ENCODE peak calls at places on chromosome 12, in ten cellular contexts. One of them, this sample, is unnamed.
A peak's percentile ranks its signal among the peaks of the same experiment; 100 is the strongest.

GRCh38 chr12:40226652-40227051 is 1.9 kb downstream of the LRRK2 start:
- DNase-seq in colonic mucosa: no peak
- DNase-seq in neural progenitor cell: no peak
- DNase-seq in choroid plexus epithelial cell: peak; percentile 79
- DNase-seq in activated B cell treated with CpG ODN at 0.5 μM for 24 hours: peak; percentile 19
- DNase-seq in AG10803: peak; percentile 81
- DNase-seq in AG04450: no peak
- DNase-seq in brain microvascular endothelial cell: peak; percentile 61
- DNase-seq in fibroblast of mammary gland: peak; percentile 94
- DNase-seq in AG04449: no peak
- DNase-seq in this sample: no peak

GRCh38 chr12:124919646-124920352 is 5.3 kb upstream of the UBC start:
- DNase-seq in AG04449: no peak
- DNase-seq in brain microvascular endothelial cell: no peak
- DNase-seq in neural progenitor cell: peak; percentile 30
- DNase-seq in AG10803: peak; percentile 34
- DNase-seq in choroid plexus epithelial cell: peak; percentile 44
- DNase-seq in activated B cell treated with CpG ODN at 0.5 μM for 24 hours: no peak
- DNase-seq in AG04450: no peak
- DNase-seq in fibroblast of mammary gland: peak; percentile 76
- DNase-seq in colonic mucosa: no peak
- DNase-seq in this sample: no peak

GRCh38 chr12:71591601-71592000 is 72.0 kb downstream of the ZFC3H1 start:
- DNase-seq in AG04449: no peak
- DNase-seq in AG10803: no peak
- DNase-seq in activated B cell treated with CpG ODN at 0.5 μM for 24 hours: no peak
- DNase-seq in neural progenitor cell: no peak
- DNase-seq in brain microvascular endothelial cell: no peak
- DNase-seq in colonic mucosa: no peak
- DNase-seq in fibroblast of mammary gland: no peak
- DNase-seq in choroid plexus epithelial cell: no peak
- DNase-seq in AG04450: no peak
- DNase-seq in this sample: no peak

GRCh38 chr12:1044697-1045096 is 53.7 kb downstream of the ERC1 start:
- DNase-seq in choroid plexus epithelial cell: peak; percentile 30
- DNase-seq in brain microvascular endothelial cell: no peak
- DNase-seq in AG04450: peak; percentile 2
- DNase-seq in activated B cell treated with CpG ODN at 0.5 μM for 24 hours: no peak
- DNase-seq in colonic mucosa: no peak
- DNase-seq in AG04449: peak; percentile 3
- DNase-seq in neural progenitor cell: no peak
- DNase-seq in AG10803: peak; percentile 52
- DNase-seq in fibroblast of mammary gland: peak; percentile 43
- DNase-seq in this sample: no peak

GRCh38 chr12:91040356-91040755 is 17.5 kb downstream of the KERA start:
- DNase-seq in brain microvascular endothelial cell: no peak
- DNase-seq in colonic mucosa: no peak
- DNase-seq in activated B cell treated with CpG ODN at 0.5 μM for 24 hours: no peak
- DNase-seq in AG10803: peak; percentile 42
- DNase-seq in choroid plexus epithelial cell: peak; percentile 22
- DNase-seq in fibroblast of mammary gland: peak; percentile 34
- DNase-seq in AG04449: no peak
- DNase-seq in AG04450: no peak
- DNase-seq in neural progenitor cell: no peak
- DNase-seq in this sample: no peak

GRCh38 chr12:11716794-11717532 is 67.5 kb downstream of the ETV6 start:
- DNase-seq in activated B cell treated with CpG ODN at 0.5 μM for 24 hours: no peak
- DNase-seq in AG10803: peak; percentile 56
- DNase-seq in colonic mucosa: no peak
- DNase-seq in fibroblast of mammary gland: peak; percentile 76
- DNase-seq in AG04449: no peak
- DNase-seq in choroid plexus epithelial cell: no peak
- DNase-seq in AG04450: no peak
- DNase-seq in brain microvascular endothelial cell: no peak
- DNase-seq in neural progenitor cell: no peak
- DNase-seq in this sample: no peak

GRCh38 chr12:23614280-23614679 is 335.2 kb downstream of the SOX5 start:
- DNase-seq in AG04449: no peak
- DNase-seq in colonic mucosa: no peak
- DNase-seq in neural progenitor cell: no peak
- DNase-seq in activated B cell treated with CpG ODN at 0.5 μM for 24 hours: no peak
- DNase-seq in AG04450: no peak
- DNase-seq in AG10803: no peak
- DNase-seq in fibroblast of mammary gland: no peak
- DNase-seq in brain microvascular endothelial cell: no peak
- DNase-seq in choroid plexus epithelial cell: no peak
- DNase-seq in this sample: no peak

GRCh38 chr12:117528538-117528937 is 167.1 kb upstream of the NOS1 start:
- DNase-seq in activated B cell treated with CpG ODN at 0.5 μM for 24 hours: no peak
- DNase-seq in choroid plexus epithelial cell: no peak
- DNase-seq in AG04450: no peak
- DNase-seq in fibroblast of mammary gland: no peak
- DNase-seq in AG10803: no peak
- DNase-seq in neural progenitor cell: no peak
- DNase-seq in brain microvascular endothelial cell: no peak
- DNase-seq in colonic mucosa: no peak
- DNase-seq in AG04449: no peak
- DNase-seq in this sample: no peak

GRCh38 chr12:67501362-67501761 is 147.2 kb upstream of the DYRK2 start:
- DNase-seq in AG04450: no peak
- DNase-seq in colonic mucosa: no peak
- DNase-seq in brain microvascular endothelial cell: no peak
- DNase-seq in choroid plexus epithelial cell: no peak
- DNase-seq in neural progenitor cell: no peak
- DNase-seq in AG04449: no peak
- DNase-seq in activated B cell treated with CpG ODN at 0.5 μM for 24 hours: no peak
- DNase-seq in fibroblast of mammary gland: no peak
- DNase-seq in AG10803: no peak
- DNase-seq in this sample: no peak

GRCh38 chr12:125203145-125203765 is 138.0 kb downstream of the AACS start:
- DNase-seq in brain microvascular endothelial cell: no peak
- DNase-seq in choroid plexus epithelial cell: peak; percentile 40
- DNase-seq in fibroblast of mammary gland: no peak
- DNase-seq in AG10803: no peak
- DNase-seq in AG04450: no peak
- DNase-seq in activated B cell treated with CpG ODN at 0.5 μM for 24 hours: no peak
- DNase-seq in colonic mucosa: no peak
- DNase-seq in neural progenitor cell: no peak
- DNase-seq in AG04449: no peak
- DNase-seq in this sample: no peak

GRCh38 chr12:2944401-2945047 is 14.7 kb upstream of the TEAD4 start:
- DNase-seq in AG04450: no peak
- DNase-seq in choroid plexus epithelial cell: peak; percentile 50
- DNase-seq in brain microvascular endothelial cell: no peak
- DNase-seq in activated B cell treated with CpG ODN at 0.5 μM for 24 hours: peak; percentile 32
- DNase-seq in AG10803: no peak
- DNase-seq in colonic mucosa: peak; percentile 60
- DNase-seq in fibroblast of mammary gland: peak; percentile 28
- DNase-seq in neural progenitor cell: peak; percentile 73
- DNase-seq in AG04449: no peak
- DNase-seq in this sample: no peak

GRCh38 chr12:78002878-78003277 is 172.2 kb downstream of the NAV3 start:
- DNase-seq in AG04449: no peak
- DNase-seq in choroid plexus epithelial cell: peak; percentile 74
- DNase-seq in fibroblast of mammary gland: peak; percentile 49
- DNase-seq in AG04450: no peak
- DNase-seq in AG10803: peak; percentile 11
- DNase-seq in brain microvascular endothelial cell: no peak
- DNase-seq in neural progenitor cell: no peak
- DNase-seq in colonic mucosa: no peak
- DNase-seq in activated B cell treated with CpG ODN at 0.5 μM for 24 hours: no peak
- DNase-seq in this sample: no peak

GRCh38 chr12:29901585-29901984 is 117.8 kb upstream of the TMTC1 start:
- DNase-seq in fibroblast of mammary gland: peak; percentile 1
- DNase-seq in activated B cell treated with CpG ODN at 0.5 μM for 24 hours: no peak
- DNase-seq in AG04449: no peak
- DNase-seq in neural progenitor cell: peak; percentile 19
- DNase-seq in colonic mucosa: no peak
- DNase-seq in AG04450: no peak
- DNase-seq in AG10803: no peak
- DNase-seq in choroid plexus epithelial cell: peak; percentile 22
- DNase-seq in brain microvascular endothelial cell: no peak
- DNase-seq in this sample: no peak
- TF ChIP-seq CTCF in fibroblast of mammary gland: peak; percentile 33
- TF ChIP-seq CTCF in activated B cell treated with CpG ODN at 0.5 μM for 24 hours: no peak
- TF ChIP-seq CTCF in AG04449: no peak
- TF ChIP-seq CTCF in neural progenitor cell: peak; percentile 54
- TF ChIP-seq CTCF in colonic mucosa: no peak
- TF ChIP-seq CTCF in AG04450: peak; percentile 2
- TF ChIP-seq CTCF in AG10803: no peak
- TF ChIP-seq CTCF in choroid plexus epithelial cell: peak; percentile 59
- TF ChIP-seq CTCF in brain microvascular endothelial cell: peak; percentile 32
- TF ChIP-seq CTCF in this sample: no peak

GRCh38 chr12:120854804-120855203 is 49.4 kb downstream of the SPPL3 start:
- DNase-seq in AG04450: no peak
- DNase-seq in neural progenitor cell: no peak
- DNase-seq in choroid plexus epithelial cell: no peak
- DNase-seq in AG10803: no peak
- DNase-seq in brain microvascular endothelial cell: no peak
- DNase-seq in fibroblast of mammary gland: no peak
- DNase-seq in AG04449: no peak
- DNase-seq in colonic mucosa: no peak
- DNase-seq in activated B cell treated with CpG ODN at 0.5 μM for 24 hours: no peak
- DNase-seq in this sample: no peak

GRCh38 chr12:120855823-120856589 is 48.2 kb downstream of the SPPL3 start:
- DNase-seq in neural progenitor cell: no peak
- DNase-seq in activated B cell treated with CpG ODN at 0.5 μM for 24 hours: no peak
- DNase-seq in AG04449: no peak
- DNase-seq in colonic mucosa: no peak
- DNase-seq in AG10803: peak; percentile 34
- DNase-seq in brain microvascular endothelial cell: no peak
- DNase-seq in AG04450: no peak
- DNase-seq in choroid plexus epithelial cell: no peak
- DNase-seq in fibroblast of mammary gland: peak; percentile 18
- DNase-seq in this sample: no peak

GRCh38 chr12:120858306-120859088 is 45.7 kb downstream of the SPPL3 start:
- DNase-seq in choroid plexus epithelial cell: no peak
- DNase-seq in AG04450: no peak
- DNase-seq in AG04449: no peak
- DNase-seq in brain microvascular endothelial cell: no peak
- DNase-seq in activated B cell treated with CpG ODN at 0.5 μM for 24 hours: no peak
- DNase-seq in fibroblast of mammary gland: no peak
- DNase-seq in AG10803: no peak
- DNase-seq in colonic mucosa: no peak
- DNase-seq in neural progenitor cell: no peak
- DNase-seq in this sample: no peak

GRCh38 chr12:120853188-120853587 is 51.0 kb downstream of the SPPL3 start:
- DNase-seq in colonic mucosa: no peak
- DNase-seq in choroid plexus epithelial cell: peak; percentile 68
- DNase-seq in fibroblast of mammary gland: peak; percentile 31
- DNase-seq in activated B cell treated with CpG ODN at 0.5 μM for 24 hours: no peak
- DNase-seq in AG04450: no peak
- DNase-seq in AG10803: peak; percentile 21
- DNase-seq in AG04449: no peak
- DNase-seq in neural progenitor cell: no peak
- DNase-seq in brain microvascular endothelial cell: no peak
- DNase-seq in this sample: no peak

GRCh38 chr12:120856980-120857379 is 47.2 kb downstream of the SPPL3 start:
- DNase-seq in colonic mucosa: no peak
- DNase-seq in fibroblast of mammary gland: no peak
- DNase-seq in neural progenitor cell: no peak
- DNase-seq in AG04450: no peak
- DNase-seq in AG10803: peak; percentile 32
- DNase-seq in activated B cell treated with CpG ODN at 0.5 μM for 24 hours: no peak
- DNase-seq in AG04449: no peak
- DNase-seq in choroid plexus epithelial cell: no peak
- DNase-seq in brain microvascular endothelial cell: no peak
- DNase-seq in this sample: no peak
- TF ChIP-seq CTCF in colonic mucosa: no peak
- TF ChIP-seq CTCF in fibroblast of mammary gland: peak; percentile 49
- TF ChIP-seq CTCF in neural progenitor cell: peak; percentile 13
- TF ChIP-seq CTCF in AG04450: peak; percentile 32
- TF ChIP-seq CTCF in AG10803: peak; percentile 48
- TF ChIP-seq CTCF in activated B cell treated with CpG ODN at 0.5 μM for 24 hours: no peak
- TF ChIP-seq CTCF in AG04449: no peak
- TF ChIP-seq CTCF in choroid plexus epithelial cell: peak; percentile 63
- TF ChIP-seq CTCF in brain microvascular endothelial cell: peak; percentile 47
- TF ChIP-seq CTCF in this sample: peak; percentile 22

DNA sequence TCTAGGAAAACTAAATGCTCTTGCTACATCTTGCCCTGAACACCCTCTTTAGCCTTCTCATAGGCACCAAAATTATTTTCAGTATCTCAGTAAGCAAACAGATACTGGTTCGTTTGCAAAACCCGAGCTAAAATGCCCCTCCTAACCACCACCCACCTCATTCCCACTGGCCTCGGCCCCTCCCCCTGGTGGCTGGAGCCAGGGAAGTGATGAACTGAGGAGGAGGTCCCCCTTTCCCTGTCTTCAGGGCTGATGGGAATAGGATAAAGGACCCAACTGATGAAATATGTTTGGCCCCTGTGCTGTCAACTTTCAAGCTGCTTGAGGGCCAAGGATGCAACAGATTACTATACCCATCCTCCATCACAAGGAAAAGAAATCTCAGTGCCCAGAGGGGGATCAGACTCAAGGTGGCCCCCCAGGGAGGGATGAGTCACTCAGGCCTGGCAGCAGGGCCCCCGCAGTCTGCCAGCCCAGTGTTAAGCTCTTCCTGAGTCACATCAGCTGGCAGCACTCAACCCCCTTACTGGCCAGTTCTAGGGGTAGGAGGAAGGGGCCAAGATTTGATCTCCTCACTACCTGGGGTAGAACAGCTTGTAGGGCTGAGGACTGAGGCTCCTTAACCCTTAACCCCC is 1.7 kb downstream of the ANKRD52 start:
- DNase-seq in AG10803: peak; percentile 46
- DNase-seq in AG04449: no peak
- DNase-seq in choroid plexus epithelial cell: peak; percentile 18
- DNase-seq in AG04450: no peak
- DNase-seq in colonic mucosa: no peak
- DNase-seq in brain microvascular endothelial cell: no peak
- DNase-seq in neural progenitor cell: peak; percentile 27
- DNase-seq in fibroblast of mammary gland: peak; percentile 67
- DNase-seq in activated B cell treated with CpG ODN at 0.5 μM for 24 hours: no peak
- DNase-seq in this sample: no peak
- TF ChIP-seq CTCF in AG10803: peak; percentile 17
- TF ChIP-seq CTCF in AG04449: peak; percentile 21
- TF ChIP-seq CTCF in choroid plexus epithelial cell: peak; percentile 35
- TF ChIP-seq CTCF in AG04450: peak; percentile 22
- TF ChIP-seq CTCF in colonic mucosa: no peak
- TF ChIP-seq CTCF in brain microvascular endothelial cell: peak; percentile 50
- TF ChIP-seq CTCF in neural progenitor cell: peak; percentile 24
- TF ChIP-seq CTCF in fibroblast of mammary gland: peak; percentile 9
- TF ChIP-seq CTCF in activated B cell treated with CpG ODN at 0.5 μM for 24 hours: no peak
- TF ChIP-seq CTCF in this sample: no peak

DNA sequence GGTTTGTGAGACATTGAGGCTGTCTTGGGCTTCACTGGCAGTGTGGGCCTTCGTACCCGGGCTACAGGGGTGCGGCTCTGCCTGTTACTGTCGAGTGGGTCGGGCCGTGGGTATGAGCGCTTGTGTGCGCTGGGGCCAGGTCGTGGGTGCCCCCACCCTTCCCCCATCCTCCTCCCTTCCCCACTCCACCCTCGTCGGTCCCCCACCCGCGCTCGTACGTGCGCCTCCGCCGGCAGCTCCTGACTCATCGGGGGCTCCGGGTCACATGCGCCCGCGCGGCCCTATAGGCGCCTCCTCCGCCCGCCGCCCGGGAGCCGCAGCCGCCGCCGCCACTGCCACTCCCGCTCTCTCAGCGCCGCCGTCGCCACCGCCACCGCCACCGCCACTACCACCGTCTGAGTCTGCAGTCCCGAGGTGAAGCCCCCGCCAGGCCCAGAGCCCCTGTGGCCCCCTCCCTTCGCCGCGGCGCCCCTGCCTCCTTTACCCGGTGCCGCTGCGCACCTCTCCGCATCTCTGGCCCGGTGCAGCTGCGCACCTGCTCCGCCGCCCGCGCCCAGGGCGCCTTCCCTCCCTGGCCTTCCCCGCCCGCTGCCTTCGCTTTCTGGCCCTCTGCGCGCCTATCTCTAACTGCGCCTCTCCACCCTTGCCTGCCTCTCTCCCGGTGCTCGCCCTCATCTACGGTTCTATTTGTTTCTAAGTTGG is at the start of gene ENO2:
- DNase-seq in brain microvascular endothelial cell: peak; percentile 27
- DNase-seq in AG10803: peak; percentile 61
- DNase-seq in neural progenitor cell: peak; percentile 79
- DNase-seq in fibroblast of mammary gland: peak; percentile 52
- DNase-seq in colonic mucosa: peak; percentile 74
- DNase-seq in choroid plexus epithelial cell: peak; percentile 55
- DNase-seq in AG04449: no peak
- DNase-seq in AG04450: no peak
- DNase-seq in activated B cell treated with CpG ODN at 0.5 μM for 24 hours: peak; percentile 71
- DNase-seq in this sample: peak; percentile 73
- TF ChIP-seq CTCF in brain microvascular endothelial cell: no peak
- TF ChIP-seq CTCF in AG10803: no peak
- TF ChIP-seq CTCF in neural progenitor cell: no peak
- TF ChIP-seq CTCF in fibroblast of mammary gland: no peak
- TF ChIP-seq CTCF in colonic mucosa: no peak
- TF ChIP-seq CTCF in choroid plexus epithelial cell: no peak
- TF ChIP-seq CTCF in AG04449: no peak
- TF ChIP-seq CTCF in AG04450: no peak
- TF ChIP-seq CTCF in activated B cell treated with CpG ODN at 0.5 μM for 24 hours: no peak
- TF ChIP-seq CTCF in this sample: no peak

This sample was measured in D721Med.